ENCODE peak calls at places on chromosomes 5 and 9, in five cellular contexts. Z, V, A, S and O are unnamed samples. For H3K4me1, the result is how much of the 10 kb centered on the place peaks cover.

GRCh38 chr9:127767909-127768331 is 10.5 kb downstream of the SH2D3C start:
- DNase-seq in V (no peak), A (no peak), Z (no peak), S (no peak), O (peak)

GRCh38 chr9:92671323-92671722 is 1.4 kb upstream of the IPPK start:
- DNase-seq in S (peak), A (no peak), Z (no peak), V (no peak), O (peak)

GRCh38 chr9:98993570-98993945 is 49.9 kb downstream of the COL15A1 start:
- DNase-seq in S (peak), Z (no peak), V (no peak), A (peak), O (peak)

GRCh38 chr5:9726931-9727330 is 96.8 kb upstream of the TAS2R1 start:
- DNase-seq in V (no peak), Z (no peak), S (no peak), A (no peak), O (no peak)

GRCh38 chr5:129069316-129069715 is 25.2 kb upstream of the ISOC1 start:
- DNase-seq in S (no peak), V (no peak), A (no peak), Z (no peak), O (no peak)

GRCh38 chr9:112811518-112811917 is 61.0 kb downstream of the SNX30 start:
- DNase-seq in V (no peak), Z (no peak), A (no peak), S (no peak), O (no peak)

GRCh38 chr9:77809552-77809951 is 161.4 kb upstream of the GNA14 start:
- DNase-seq in S (no peak), Z (no peak), V (no peak), A (no peak), O (no peak)

GRCh38 chr5:124735169-124735858 is 11.1 kb downstream of the ZNF608 start:
- DNase-seq in A (peak), S (peak), Z (no peak), V (no peak), O (peak)

GRCh38 chr5:135211791-135212190 is 177.8 kb upstream of the PITX1 start:
- DNase-seq in Z (no peak), V (no peak), A (no peak), S (no peak), O (no peak)

GRCh38 chr9:124079176-124079925 is 67.8 kb downstream of the LHX2 start:
- DNase-seq in S (peak), Z (peak), A (no peak), V (no peak), O (peak)

GRCh38 chr9:36119476-36119875 is 17.1 kb upstream of the GLIPR2 start:
- DNase-seq in S (no peak), Z (no peak), A (no peak), V (no peak), O (no peak)

GRCh38 chr5:73892806-73893205 is 266.8 kb downstream of the ARHGEF28 start:
- DNase-seq in A (no peak), V (no peak), S (no peak), Z (no peak), O (peak)

GRCh38 chr9:94173632-94174031 is 85.5 kb upstream of the ZNF169 start:
- DNase-seq in Z (no peak), A (no peak), S (no peak), V (no peak), O (no peak)

GRCh38 chr9:860706-861105 is 19.2 kb downstream of the DMRT1 start:
- DNase-seq in S (no peak), A (no peak), Z (no peak), V (no peak), O (no peak)

GRCh38 chr9:69546265-69546664 is 125.9 kb downstream of the APBA1 start:
- DNase-seq in Z (no peak), S (no peak), A (peak), V (no peak), O (no peak)

GRCh38 chr9:16074962-16075361 is 522.1 kb downstream of the CCDC171 start:
- DNase-seq in V (no peak), Z (no peak), S (no peak), A (no peak), O (no peak)

GRCh38 chr5:3349704-3350565 is 245.7 kb upstream of the IRX1 start:
- DNase-seq in S (no peak), V (no peak), Z (no peak), A (peak), O (no peak)

GRCh38 chr5:148469446-148470062 is 85.8 kb downstream of the FBXO38 start:
- DNase-seq in V (no peak), A (no peak), S (no peak), Z (no peak), O (peak)

GRCh38 chr5:133051547-133052316 is at the start of gene HSPA4:
- DNase-seq in V (peak), S (peak), A (peak), Z (peak), O (peak)

GRCh38 chr5:2142456-2142954 is 259.8 kb upstream of the IRX4 start:
- DNase-seq in Z (no peak), V (no peak), A (peak), S (no peak), O (no peak)

GRCh38 chr9:88258012-88258411 is 119.7 kb upstream of the SPATA31C2 start:
- DNase-seq in S (peak), Z (no peak), A (no peak), V (no peak), O (peak)

GRCh38 chr5:119275146-119275872 is 80.5 kb upstream of the TNFAIP8 start:
- DNase-seq in S (peak), A (no peak), V (no peak), Z (no peak), O (no peak)

GRCh38 chr5:2997179-2997578 is 245.7 kb upstream of the IRX2 start:
- DNase-seq in Z (no peak), A (no peak), V (no peak), S (no peak), O (no peak)

GRCh38 chr9:134536101-134536900 is 105.3 kb upstream of the COL5A1 start:
- DNase-seq in V (no peak), Z (no peak), A (no peak), S (peak), O (peak)

GRCh38 chr5:143642791-143643190 is 169.2 kb upstream of the HMHB1 start:
- DNase-seq in V (no peak), Z (no peak), S (no peak), A (no peak), O (no peak)

GRCh38 chr9:19967567-19968459 is 179.0 kb upstream of the SLC24A2 start:
- DNase-seq in A (peak), Z (peak), S (no peak), V (no peak), O (peak)

GRCh38 chr5:144028058-144028457 is 142.4 kb downstream of the YIPF5 start:
- DNase-seq in Z (no peak), A (no peak), V (no peak), S (no peak), O (peak)

GRCh38 chr5:163571755-163572154 is 66.3 kb downstream of the MAT2B start:
- DNase-seq in S (no peak), Z (no peak), V (no peak), A (no peak), O (peak)

GRCh38 chr5:132434813-132435286 is 55.7 kb downstream of the IRF1 start:
- DNase-seq in V (no peak), A (no peak), Z (no peak), S (no peak), O (no peak)

GRCh38 chr9:108133680-108134079 is 644.1 kb upstream of the KLF4 start:
- DNase-seq in A (no peak), V (no peak), S (no peak), Z (no peak), O (no peak)

GRCh38 chr9:33884856-33885701 is 68.1 kb downstream of the UBE2R2 start:
- DNase-seq in Z (no peak), V (no peak), S (no peak), A (no peak), O (peak)

GRCh38 chr5:178145965-178146820 is 7.5 kb downstream of the NHP2 start:
- DNase-seq in A (peak), S (peak), Z (peak), V (peak), O (peak)

GRCh38 chr5:76813982-76814562 is 4.8 kb upstream of the F2RL1 start:
- DNase-seq in A (no peak), S (peak), Z (no peak), V (no peak), O (peak)

GRCh38 chr5:56479701-56480304 is 246.7 kb upstream of the ANKRD55 start:
- DNase-seq in S (no peak), Z (no peak), V (no peak), A (no peak), O (no peak)

GRCh38 chr5:58135571-58136335 is 324.1 kb downstream of the PLK2 start:
- DNase-seq in A (no peak), V (no peak), Z (no peak), S (no peak), O (peak)

GRCh38 chr9:114834386-114834785 is 28.5 kb upstream of the TNFSF15 start:
- DNase-seq in V (no peak), Z (no peak), S (no peak), A (no peak), O (peak)

GRCh38 chr5:154063372-154063771 is 24.6 kb downstream of the MFAP3 start:
- DNase-seq in S (no peak), A (no peak), Z (no peak), V (no peak), O (no peak)

GRCh38 chr5:27491047-27491446 is 452.7 kb upstream of the CDH9 start:
- DNase-seq in S (no peak), Z (no peak), A (no peak), V (no peak), O (no peak)

GRCh38 chr5:90598300-90598699 is 39.7 kb downstream of the ADGRV1 start:
- DNase-seq in S (no peak), Z (no peak), A (no peak), V (no peak), O (no peak)

GRCh38 chr5:14881826-14882225 is 10.2 kb upstream of the ANKH start:
- DNase-seq in A (no peak), S (no peak), V (no peak), Z (no peak), O (no peak)

GRCh38 chr5:14880688-14881087 is 9.1 kb upstream of the ANKH start:
- DNase-seq in A (no peak), V (no peak), S (no peak), Z (no peak), O (peak)

GRCh38 chr5:14879985-14880589 is 8.5 kb upstream of the ANKH start:
- DNase-seq in S (no peak), A (no peak), V (no peak), Z (no peak), O (peak)

GRCh38 chr5:14884062-14884612 is 12.6 kb upstream of the ANKH start:
- DNase-seq in S (peak), Z (no peak), V (no peak), A (no peak), O (no peak)

DNA sequence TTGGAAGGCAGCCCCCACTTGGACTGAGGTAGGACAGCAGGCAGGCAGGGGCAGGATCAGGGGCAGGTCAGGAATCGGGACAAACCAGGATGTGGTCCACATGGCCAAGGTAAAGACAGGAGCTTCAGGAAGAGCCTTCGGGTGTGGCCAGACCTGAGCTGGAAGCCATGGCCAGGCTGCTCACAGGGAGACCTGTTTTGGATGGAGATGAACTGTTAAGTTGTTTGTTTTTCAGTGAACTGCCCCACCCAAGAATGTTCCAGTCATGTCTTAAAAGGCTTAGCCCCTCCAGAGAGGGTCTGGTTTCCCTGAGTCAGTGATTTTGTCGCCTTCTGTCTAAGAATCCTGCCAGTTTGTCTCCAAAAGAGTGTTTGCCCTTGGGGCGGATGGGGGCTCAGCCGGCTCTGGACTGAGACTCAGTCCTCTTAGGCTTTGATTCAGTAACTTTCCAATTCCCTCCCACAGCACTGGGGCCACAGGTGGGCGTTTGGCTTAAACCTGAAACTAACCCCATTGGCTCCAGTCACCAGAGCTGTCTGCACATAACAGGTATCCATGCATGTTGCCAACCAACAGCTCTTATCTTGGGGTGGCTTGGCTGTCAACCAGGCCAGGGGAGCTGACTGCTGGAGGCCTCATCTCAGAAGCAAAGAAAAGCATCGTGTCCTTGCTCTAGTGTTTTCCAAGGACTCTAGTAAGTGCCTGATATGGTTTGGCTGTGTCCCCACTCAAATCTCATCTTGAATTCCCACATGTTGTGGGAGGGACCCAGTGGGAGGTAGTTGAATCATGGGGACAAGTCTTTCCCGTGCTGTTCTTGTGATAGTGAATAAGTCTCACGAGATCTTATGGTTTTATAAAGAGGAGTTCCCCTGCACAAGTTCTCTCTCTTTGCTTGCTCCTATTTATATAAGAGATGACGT is 11.3 kb upstream of the ANKH start:
- DNase-seq in V (no peak), S (no peak), A (no peak), Z (no peak), O (no peak)
- H2BK12ac ChIP-seq in V (no peak), S (no peak), A (no peak), Z (no peak), O (no peak)

GRCh38 chr9:109499631-109500120 is 1.6 kb upstream of the PTPN3 start:
- DNase-seq in A (peak), V (peak), S (peak), Z (no peak), O (peak)

GRCh38 chr9:109497193-109498165 is 628 bp downstream of the PTPN3 start:
- DNase-seq in V (no peak), A (no peak), S (no peak), Z (no peak), O (no peak)

GRCh38 chr9:109500421-109500974 is 2.4 kb upstream of the PTPN3 start:
- DNase-seq in S (peak), V (no peak), Z (no peak), A (no peak), O (no peak)

GRCh38 chr9:109499061-109499630 is 1.0 kb upstream of the PTPN3 start:
- DNase-seq in A (no peak), S (peak), Z (no peak), V (no peak), O (no peak)

DNA sequence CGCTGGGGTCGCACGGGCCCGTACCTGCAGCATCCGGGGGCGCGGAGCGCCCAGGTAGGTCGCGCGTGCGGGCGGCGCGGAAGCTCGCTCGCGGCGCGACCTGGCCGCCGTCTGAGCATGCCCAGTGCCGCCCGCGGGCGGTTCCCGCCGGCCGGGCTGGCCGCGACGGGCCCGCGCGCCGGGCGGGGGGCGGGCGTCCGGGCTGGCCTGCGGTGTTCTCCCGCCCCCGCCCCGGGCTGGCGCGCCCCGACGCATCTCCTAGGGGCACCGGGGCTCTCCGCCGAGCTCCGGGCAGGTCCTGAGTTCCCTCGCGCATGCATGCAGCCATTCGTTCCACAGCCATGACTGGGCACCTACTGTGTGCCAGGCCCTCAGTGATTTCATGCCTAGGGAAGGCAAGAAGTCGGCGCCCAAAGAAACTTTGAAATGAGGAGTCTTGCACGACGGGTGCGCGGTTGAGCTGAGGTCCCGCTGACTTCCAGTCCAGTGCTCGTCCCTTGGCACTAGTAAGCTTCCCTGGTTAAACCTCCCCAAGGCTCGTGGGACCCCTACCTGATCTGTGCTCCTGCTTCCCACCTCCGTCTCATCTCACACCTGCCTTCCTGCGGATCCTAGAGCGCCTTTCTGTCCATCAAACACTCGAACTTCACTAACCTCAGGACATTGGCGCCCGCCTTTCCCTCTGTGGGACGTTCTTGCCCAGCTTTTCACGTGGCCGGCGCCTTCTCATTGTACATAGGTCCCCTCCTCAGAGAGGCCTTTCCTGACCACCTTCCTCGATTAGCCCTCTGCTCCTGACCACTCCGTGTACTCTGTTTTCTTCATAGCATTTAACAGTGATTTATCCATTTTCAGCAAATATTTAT is at the start of gene PTPN3:
- DNase-seq in A (peak), V (no peak), Z (no peak), S (peak), O (no peak)
- H2AFZ ChIP-seq in A (no peak), V (peak), Z (peak), S (peak), O (peak)

GRCh38 chr9:131887680-131888079 is 147.8 kb upstream of the RAPGEF1 start:
- DNase-seq in A (no peak), S (no peak), Z (no peak), V (no peak), O (no peak)
- H3K4me1 ChIP-seq in A (under half), S (under half), Z (under half), V (under half), O (under half)

DNA sequence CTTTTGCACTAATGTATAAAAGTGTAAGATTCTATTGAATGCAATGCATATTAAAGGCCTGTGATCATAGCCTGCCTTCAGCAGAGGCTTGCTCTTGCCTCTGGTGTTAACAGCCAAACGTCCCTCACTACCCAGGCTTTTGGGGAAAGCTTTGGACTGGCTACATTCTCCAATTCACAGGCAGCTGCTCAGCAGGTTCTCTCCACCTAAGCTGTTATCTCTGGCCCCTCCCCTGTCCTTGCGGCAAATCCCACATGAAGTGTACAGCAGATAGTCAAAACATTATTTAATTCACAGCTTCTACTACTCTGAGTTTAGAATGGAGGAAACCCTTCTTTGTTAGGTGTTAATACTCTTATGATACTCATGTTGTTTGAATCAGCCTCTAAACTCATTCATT is 45.9 kb upstream of the GADD45G start:
- DNase-seq in S (no peak), V (no peak), A (no peak), Z (no peak), O (no peak)
- H2BK12ac ChIP-seq in S (no peak), V (no peak), A (no peak), Z (no peak), O (peak)

DNA sequence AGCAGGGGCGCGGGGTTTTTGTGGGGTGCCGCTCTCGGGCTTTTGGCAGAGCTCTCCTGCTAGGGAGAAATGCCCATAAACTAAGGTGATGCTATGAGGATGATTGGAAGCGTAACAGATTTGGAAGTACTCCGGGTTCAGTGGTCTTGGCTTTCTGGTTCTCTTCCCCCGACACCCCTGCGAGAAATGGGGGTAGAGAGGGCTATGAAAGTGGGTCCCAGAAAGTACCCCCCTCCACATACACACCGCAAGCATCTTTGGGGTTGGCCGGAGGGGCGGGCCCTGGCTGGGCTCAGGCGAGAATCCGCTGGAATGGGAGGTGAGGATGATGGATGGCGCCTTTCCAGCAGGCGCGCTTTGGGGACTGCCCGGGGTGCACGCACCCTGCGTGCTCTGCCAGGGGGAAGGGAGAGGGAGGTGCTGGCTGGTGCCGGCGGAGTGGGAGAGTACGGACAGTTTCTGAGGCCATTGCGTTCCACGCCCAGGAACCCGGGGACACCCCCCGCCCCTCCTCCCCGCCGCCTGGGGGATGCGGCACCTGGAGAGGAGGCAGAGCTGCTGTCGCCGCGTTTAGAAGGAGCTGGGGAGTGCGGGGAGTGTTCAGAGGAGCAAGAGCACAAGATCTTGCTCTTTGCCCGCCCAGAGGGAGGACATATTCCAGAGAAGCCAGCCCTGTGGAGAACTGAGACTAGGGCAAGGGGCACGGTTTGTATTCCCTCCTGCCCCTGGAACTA is 1.9 kb downstream of the PCSK5 start:
- DNase-seq in V (no peak), S (no peak), A (peak), Z (no peak), O (peak)
- H2AFZ ChIP-seq in V (peak), S (peak), A (no peak), Z (peak), O (peak)

GRCh38 chr5:173920024-173920753 is 32.0 kb downstream of the CPEB4 start:
- DNase-seq in S (no peak), Z (no peak), V (peak), A (no peak), O (no peak)

GRCh38 chr5:173924899-173925298 is 36.8 kb downstream of the CPEB4 start:
- DNase-seq in S (no peak), V (no peak), A (no peak), Z (no peak), O (no peak)

GRCh38 chr5:173920866-173921265 is 32.7 kb downstream of the CPEB4 start:
- DNase-seq in S (no peak), V (no peak), A (no peak), Z (no peak), O (no peak)

GRCh38 chr5:173923236-173924104 is 35.3 kb downstream of the CPEB4 start:
- DNase-seq in V (no peak), S (no peak), Z (no peak), A (no peak), O (peak)

GRCh38 chr5:173922527-173922926 is 34.4 kb downstream of the CPEB4 start:
- DNase-seq in A (no peak), S (no peak), Z (no peak), V (no peak), O (no peak)
- H3K4me1 ChIP-seq in A (under half), S (under half), Z (under half), V (under half), O (under half)